ENCODE peak calls at places on chromosomes 1 and 21, in nine cellular contexts. M, B, L, X, S, O, E, R and G are unnamed samples.

GRCh38 chr1:94702440-94702810 is 117.7 kb upstream of the SLC44A3 start:
- DNase-seq in M (no peak), B (no peak), L (no peak), X (peak; percentile 68), S (peak; percentile 77), O (no peak), E (no peak), R (no peak), G (no peak)

GRCh38 chr1:77313491-77313890 is 31.7 kb downstream of the AK5 start:
- DNase-seq in M (peak; percentile 2), B (no peak), L (no peak), X (no peak), S (no peak), O (no peak), E (peak; percentile 8), R (peak; percentile 38), G (no peak)

GRCh38 chr21:15065381-15066230 is 806 bp upstream of the NRIP1 start:
- DNase-seq in M (peak; percentile 57), B (peak; percentile 52), L (peak; percentile 42), X (peak; percentile 82), S (peak; percentile 87), O (peak; percentile 67), E (peak; percentile 39), R (peak; percentile 93), G (peak; percentile 47)

GRCh38 chr1:182765416-182765815 is 24.2 kb upstream of the NPL start:
- DNase-seq in M (no peak), B (no peak), L (no peak), X (no peak), S (no peak), O (no peak), E (no peak), R (no peak), G (no peak)

GRCh38 chr1:17027403-17027802 is 15.7 kb upstream of the ATP13A2 start:
- DNase-seq in M (no peak), B (no peak), L (no peak), X (peak; percentile 79), S (peak; percentile 25), O (no peak), E (no peak), R (no peak), G (no peak)

GRCh38 chr1:178051071-178051470 is 42.8 kb upstream of the RASAL2 start:
- DNase-seq in M (no peak), B (no peak), L (no peak), X (no peak), S (no peak), O (no peak), E (no peak), R (no peak), G (no peak)

GRCh38 chr1:102627145-102627544 is 481.2 kb downstream of the COL11A1 start:
- DNase-seq in M (no peak), B (no peak), L (no peak), X (no peak), S (no peak), O (no peak), E (no peak), R (no peak), G (no peak)

GRCh38 chr1:218705391-218705790 is 360.3 kb downstream of the TGFB2 start:
- DNase-seq in M (no peak), B (no peak), L (no peak), X (no peak), S (no peak), O (no peak), E (no peak), R (peak; percentile 49), G (no peak)

GRCh38 chr1:162389021-162389818 is 7.7 kb downstream of the C1orf226 start:
- DNase-seq in M (no peak), B (no peak), L (no peak), X (no peak), S (no peak), O (no peak), E (no peak), R (peak; percentile 56), G (no peak)

GRCh38 chr1:27163093-27163492 is 8.2 kb upstream of the SLC9A1 start:
- DNase-seq in M (no peak), B (no peak), L (no peak), X (no peak), S (no peak), O (no peak), E (no peak), R (no peak), G (no peak)

GRCh38 chr1:183416850-183417690 is 1.1 kb downstream of the NMNAT2 start:
- DNase-seq in M (peak; percentile 10), B (peak; percentile 26), L (peak; percentile 78), X (peak; percentile 87), S (peak; percentile 43), O (no peak), E (no peak), R (peak; percentile 58), G (peak; percentile 29)